ENCODE peak calls at places on chromosome 19, in five cellular contexts. O is HuH-7; S is anterior cingulate cortex; J is activated CD4-positive, alpha-beta T cell treated with anti-CD3 and anti-CD28 coated beads for 36 hours; Q is GM18507. E is an unnamed sample.

GRCh38 chr19:48395499-48395898 is 2.0 kb downstream of the GRIN2D start:
- DNase-seq in O (no peak), S (no peak), J (no peak), Q (no peak), E (no peak)

GRCh38 chr19:13036366-13036976 is 41.2 kb downstream of the NFIX start:
- DNase-seq in O (no peak), S (no peak), J (no peak), Q (no peak), E (no peak)

GRCh38 chr19:11227201-11227886 is 12.1 kb upstream of the ANGPTL8 start:
- DNase-seq in O (no peak), S (no peak), J (peak), Q (no peak), E (no peak)

GRCh38 chr19:7515471-7516226 is at the start of gene ZNF358:
- DNase-seq in O (peak), S (peak), J (peak), Q (no peak), E (peak)

GRCh38 chr19:10517760-10518443 is 655 bp upstream of the S1PR5 start:
- DNase-seq in O (peak), S (peak), J (no peak), Q (no peak), E (peak)

GRCh38 chr19:5054551-5055456 is 85.9 kb downstream of the KDM4B start:
- DNase-seq in O (no peak), S (no peak), J (no peak), Q (no peak), E (no peak)

GRCh38 chr19:47447470-47448359 is 24.0 kb downstream of the SLC8A2 start:
- DNase-seq in O (no peak), S (peak), J (peak), Q (no peak), E (peak)

GRCh38 chr19:46371371-46371901 is 24.5 kb downstream of the PPP5C start:
- DNase-seq in O (no peak), S (no peak), J (peak), Q (no peak), E (no peak)

GRCh38 chr19:47813304-47813994 is 8.3 kb upstream of the CRX start:
- DNase-seq in O (peak), S (no peak), J (peak), Q (peak), E (peak)

GRCh38 chr19:16447015-16447384 is 24.8 kb downstream of the EPS15L1 start:
- DNase-seq in O (peak), S (no peak), J (peak), Q (no peak), E (peak)

GRCh38 chr19:54461201-54462071 is 2.1 kb downstream of the LENG9 start:
- DNase-seq in O (no peak), S (no peak), J (no peak), Q (no peak), E (peak)

GRCh38 chr19:14544977-14545715 is 15.8 kb downstream of the TECR start:
- DNase-seq in O (no peak), S (peak), J (no peak), Q (no peak), E (no peak)